ENCODE peak calls at places on chromosomes 5 and 9, in ten cellular contexts. G, S, A, J, Z, Q, F, E, N and H are unnamed samples.

GRCh38 chr9:136532799-136533774 is 12.8 kb downstream of the NOTCH1 start:
- DNase-seq in G (no peak), S (no peak), A (no peak), J (peak; percentile 57), Z (no peak), Q (peak; percentile 94), F (no peak), E (peak; percentile 26), N (no peak), H (no peak)

GRCh38 chr5:54363669-54364068 is 53.3 kb upstream of the ARL15 start:
- DNase-seq in G (peak; percentile 53), S (no peak), A (no peak), J (no peak), Z (no peak), Q (no peak), F (no peak), E (no peak), N (no peak), H (no peak)

GRCh38 chr5:17379188-17379951 is 118.7 kb upstream of the TAF11L2 start:
- DNase-seq in G (peak; percentile 12), S (no peak), A (peak; percentile 63), J (no peak), Z (peak; percentile 11), Q (no peak), F (peak; percentile 77), E (no peak), N (no peak), H (no peak)

GRCh38 chr5:52822437-52822836 is 34.7 kb downstream of the ITGA1 start:
- DNase-seq in G (no peak), S (no peak), A (no peak), J (no peak), Z (no peak), Q (no peak), F (no peak), E (no peak), N (no peak), H (no peak)

GRCh38 chr5:74556631-74557595 is 83.6 kb downstream of the ENC1 start:
- DNase-seq in G (peak; percentile 65), S (no peak), A (no peak), J (no peak), Z (peak; percentile 56), Q (no peak), F (peak; percentile 37), E (no peak), N (no peak), H (no peak)

GRCh38 chr9:27353405-27354229 is 56.7 kb upstream of the EQTN start:
- DNase-seq in G (peak; percentile 39), S (no peak), A (no peak), J (peak; percentile 54), Z (no peak), Q (peak; percentile 7), F (no peak), E (no peak), N (peak; percentile 4), H (no peak)

GRCh38 chr9:111039203-111039907 is 1.1 kb upstream of the LPAR1 start:
- DNase-seq in G (no peak), S (peak; percentile 67), A (no peak), J (peak; percentile 76), Z (no peak), Q (no peak), F (no peak), E (no peak), N (no peak), H (no peak)

GRCh38 chr5:9712506-9713285 is 82.5 kb upstream of the TAS2R1 start:
- DNase-seq in G (peak; percentile 91), S (peak; percentile 59), A (no peak), J (no peak), Z (peak; percentile 23), Q (no peak), F (peak; percentile 67), E (no peak), N (no peak), H (peak; percentile 2)

GRCh38 chr9:127966416-127967150 is 14.2 kb downstream of the EEIG1 start:
- DNase-seq in G (no peak), S (no peak), A (no peak), J (no peak), Z (no peak), Q (no peak), F (no peak), E (no peak), N (peak; percentile 41), H (no peak)

GRCh38 chr5:176427971-176428370 is 11.6 kb upstream of the CLTB start:
- DNase-seq in G (peak; percentile 53), S (no peak), A (no peak), J (peak; percentile 76), Z (peak; percentile 37), Q (no peak), F (no peak), E (no peak), N (no peak), H (no peak)

GRCh38 chr5:139633295-139634027 is 14.7 kb upstream of the CXXC5 start:
- DNase-seq in G (peak; percentile 78), S (peak; percentile 75), A (peak; percentile 85), J (peak; percentile 71), Z (peak; percentile 82), Q (peak; percentile 73), F (peak; percentile 85), E (peak; percentile 39), N (peak; percentile 73), H (no peak)

GRCh38 chr9:137168907-137169763 is 716 bp downstream of the LRRC26 start:
- DNase-seq in G (peak; percentile 66), S (no peak), A (peak; percentile 65), J (peak; percentile 67), Z (no peak), Q (no peak), F (peak; percentile 50), E (no peak), N (peak; percentile 93), H (no peak)

GRCh38 chr5:2280318-2280717 is 397.6 kb upstream of the IRX4 start:
- DNase-seq in G (no peak), S (no peak), A (no peak), J (no peak), Z (no peak), Q (no peak), F (no peak), E (no peak), N (no peak), H (no peak)

GRCh38 chr9:132018957-132019405 is 60.7 kb downstream of the MED27 start:
- DNase-seq in G (no peak), S (no peak), A (no peak), J (no peak), Z (peak; percentile 21), Q (no peak), F (no peak), E (no peak), N (no peak), H (no peak)

GRCh38 chr5:135356522-135357318 is 42.3 kb downstream of the MACROH2A1 start:
- DNase-seq in G (peak; percentile 84), S (no peak), A (no peak), J (peak; percentile 46), Z (peak; percentile 85), Q (no peak), F (peak; percentile 96), E (no peak), N (no peak), H (no peak)

GRCh38 chr9:125758986-125759811 is 12.0 kb downstream of the PBX3 start:
- DNase-seq in G (peak; percentile 68), S (no peak), A (no peak), J (no peak), Z (no peak), Q (no peak), F (no peak), E (no peak), N (no peak), H (no peak)

GRCh38 chr5:68449380-68449779 is 233.8 kb downstream of the PIK3R1 start:
- DNase-seq in G (peak; percentile 55), S (no peak), A (no peak), J (no peak), Z (no peak), Q (no peak), F (no peak), E (no peak), N (no peak), H (no peak)

GRCh38 chr9:130891699-130892502 is 4.7 kb downstream of the QRFP start:
- DNase-seq in G (no peak), S (no peak), A (no peak), J (no peak), Z (no peak), Q (no peak), F (no peak), E (no peak), N (no peak), H (no peak)

GRCh38 chr5:158068964-158069363 is 210.0 kb upstream of the CLINT1 start:
- DNase-seq in G (no peak), S (no peak), A (no peak), J (no peak), Z (no peak), Q (no peak), F (no peak), E (no peak), N (no peak), H (no peak)